ENCODE peak calls at places on chromosomes 6 and 20, in five cellular contexts. X, V, K, A and N are unnamed samples.

GRCh38 chr20:61736001-61736635 is 329.6 kb downstream of the TAF4 start:
- DNase-seq in V (no peak), K (no peak), X (no peak), A (no peak), N (no peak)

GRCh38 chr6:169843110-169843509 is 91.7 kb downstream of the ERMARD start:
- DNase-seq in K (no peak), V (no peak), A (no peak), X (no peak), N (no peak)

GRCh38 chr6:124885171-124885570 is 77.1 kb upstream of the RNF217 start:
- DNase-seq in A (no peak), X (no peak), K (no peak), V (no peak), N (no peak)

GRCh38 chr6:139853302-139853992 is 479.0 kb upstream of the CITED2 start:
- DNase-seq in V (no peak), X (no peak), K (no peak), A (no peak), N (no peak)

GRCh38 chr20:668050-668449 is 7.6 kb downstream of the SCRT2 start:
- DNase-seq in A (no peak), V (no peak), X (no peak), K (no peak), N (no peak)

GRCh38 chr20:52242237-52243230 is 51.0 kb upstream of the ZFP64 start:
- DNase-seq in V (no peak), X (peak), A (no peak), K (no peak), N (no peak)

GRCh38 chr20:3808141-3808479 is 12.0 kb downstream of the CDC25B start:
- DNase-seq in X (peak), V (peak), K (no peak), A (no peak), N (no peak)

GRCh38 chr6:125787791-125788190 is 3.0 kb upstream of the NCOA7 start:
- DNase-seq in A (no peak), V (peak), K (no peak), X (no peak), N (no peak)

GRCh38 chr20:667351-668034 is 8.1 kb downstream of the SCRT2 start:
- DNase-seq in A (peak), K (peak), V (peak), X (peak), N (no peak)

GRCh38 chr6:32176476-32177181 is 745 bp upstream of the AGPAT1 start:
- DNase-seq in K (no peak), V (no peak), X (no peak), A (no peak), N (no peak)

GRCh38 chr6:80217799-80218198 is 111.3 kb downstream of the BCKDHB start:
- DNase-seq in X (no peak), V (no peak), A (no peak), K (no peak), N (no peak)

GRCh38 chr6:151107897-151108427 is 131.8 kb upstream of the AKAP12 start:
- DNase-seq in K (no peak), A (no peak), V (no peak), X (no peak), N (no peak)

GRCh38 chr6:52390361-52390727 is 28.4 kb downstream of the PAQR8 start:
- DNase-seq in K (peak), V (no peak), A (peak), X (no peak), N (no peak)

GRCh38 chr6:110325197-110325596 is 33.0 kb downstream of the METTL24 start:
- DNase-seq in X (no peak), A (no peak), K (no peak), V (no peak), N (no peak)

GRCh38 chr6:111737065-111737521 is 131.4 kb upstream of the TRAF3IP2 start:
- DNase-seq in K (no peak), V (no peak), X (no peak), A (peak), N (no peak)

GRCh38 chr6:128572286-128572685 is 51.9 kb upstream of the PTPRK start:
- DNase-seq in K (no peak), X (no peak), V (no peak), A (no peak), N (no peak)

GRCh38 chr6:151075527-151075926 is 164.2 kb upstream of the AKAP12 start:
- DNase-seq in A (no peak), X (no peak), K (no peak), V (no peak), N (no peak)

GRCh38 chr20:47669489-47669888 is 115.8 kb downstream of the SULF2 start:
- DNase-seq in A (no peak), X (no peak), K (no peak), V (no peak), N (no peak)

GRCh38 chr6:46677314-46677654 is 10.4 kb upstream of the TDRD6 start:
- DNase-seq in X (peak), A (no peak), V (no peak), K (no peak), N (no peak)

GRCh38 chr6:117267766-117268534 is 2.6 kb downstream of the VGLL2 start:
- DNase-seq in X (no peak), A (no peak), K (no peak), V (no peak), N (no peak)

GRCh38 chr20:47295921-47296426 is 60.5 kb downstream of the ZMYND8 start:
- DNase-seq in K (no peak), X (no peak), V (peak), A (no peak), N (no peak)

GRCh38 chr6:85754894-85755293 is 112.2 kb upstream of the SYNCRIP start:
- DNase-seq in A (no peak), X (no peak), V (no peak), K (no peak), N (no peak)

GRCh38 chr6:31197559-31198305 is 27.2 kb upstream of the POU5F1 start:
- DNase-seq in A (peak), K (peak), X (peak), V (peak), N (no peak)

GRCh38 chr6:127053032-127053908 is 65.2 kb upstream of the RSPO3 start:
- DNase-seq in A (no peak), V (no peak), K (no peak), X (no peak), N (no peak)

GRCh38 chr6:157037165-157037564 is 260.0 kb downstream of the ARID1B start:
- DNase-seq in X (no peak), K (no peak), V (no peak), A (no peak), N (no peak)

GRCh38 chr20:63314015-63314471 is 21.1 kb downstream of the COL20A1 start:
- DNase-seq in V (no peak), A (no peak), X (no peak), K (no peak), N (no peak)

GRCh38 chr6:87918461-87918941 is 129.1 kb upstream of the SPACA1 start:
- DNase-seq in A (no peak), K (no peak), V (no peak), X (no peak), N (no peak)

GRCh38 chr6:27545271-27546046 is 72.6 kb upstream of the ZNF184 start:
- DNase-seq in A (no peak), X (no peak), K (no peak), V (no peak), N (no peak)